ENCODE peak calls at places on chromosomes 6 and 20, in four cellular contexts. V is left lung; P is CD4-positive, CD25-positive, alpha-beta regulatory T cell; E is caudate nucleus. R is an unnamed sample.

GRCh38 chr6:143542915-143543314 is 31.4 kb upstream of the FUCA2 start:
- DNase-seq in V (no peak), P (peak), E (no peak), R (no peak)

GRCh38 chr6:9334979-9335378 is 899.6 kb upstream of the SLC35B3 start:
- DNase-seq in V (no peak), P (no peak), E (no peak), R (no peak)

GRCh38 chr20:5606347-5606746 is 143.9 kb upstream of the SHLD1 start:
- DNase-seq in V (no peak), P (no peak), E (no peak), R (no peak)

GRCh38 chr6:7338031-7338430 is 25.0 kb upstream of the SSR1 start:
- DNase-seq in V (no peak), P (no peak), E (no peak), R (no peak)

GRCh38 chr6:53979468-53980067 is 131.7 kb upstream of the MLIP start:
- DNase-seq in V (no peak), P (peak), E (no peak), R (no peak)

GRCh38 chr6:149451361-149452061 is 33.3 kb downstream of the ZC3H12D start:
- DNase-seq in V (peak), P (no peak), E (no peak), R (no peak)

GRCh38 chr6:13589801-13590200 is 15.4 kb downstream of the SIRT5 start:
- DNase-seq in V (no peak), P (no peak), E (no peak), R (no peak)

GRCh38 chr6:142871910-142872331 is 73.1 kb downstream of the HIVEP2 start:
- DNase-seq in V (no peak), P (no peak), E (no peak), R (no peak)

GRCh38 chr20:57897156-57897874 is 187.5 kb upstream of the PMEPA1 start:
- DNase-seq in V (no peak), P (no peak), E (no peak), R (peak)

GRCh38 chr20:58436868-58437645 is 48.0 kb downstream of the VAPB start:
- DNase-seq in V (no peak), P (no peak), E (no peak), R (no peak)

GRCh38 chr20:19783966-19784401 is 25.9 kb downstream of the RIN2 start:
- DNase-seq in V (peak), P (no peak), E (no peak), R (peak)

GRCh38 chr6:31572041-31572911 is at the start of gene LTA:
- DNase-seq in V (peak), P (peak), E (no peak), R (no peak)

GRCh38 chr6:37433657-37434271 is 743 bp downstream of the CMTR1 start:
- DNase-seq in V (no peak), P (peak), E (no peak), R (peak)

GRCh38 chr6:30544666-30545272 is 11.5 kb downstream of the GNL1 start:
- DNase-seq in V (no peak), P (peak), E (no peak), R (no peak)

GRCh38 chr6:128158496-128158895 is 257.6 kb upstream of the THEMIS start:
- DNase-seq in V (no peak), P (no peak), E (no peak), R (no peak)

GRCh38 chr20:12354725-12355124 is 437.0 kb downstream of the BTBD3 start:
- DNase-seq in V (no peak), P (no peak), E (no peak), R (no peak)

GRCh38 chr20:37846573-37846972 is 56.4 kb upstream of the VSTM2L start:
- DNase-seq in V (no peak), P (no peak), E (no peak), R (no peak)

GRCh38 chr6:138545621-138545980 is 46.3 kb upstream of the NHSL1 start:
- DNase-seq in V (peak), P (no peak), E (no peak), R (no peak)

GRCh38 chr6:18752278-18753057 is 365.3 kb downstream of the RNF144B start:
- DNase-seq in V (no peak), P (no peak), E (no peak), R (no peak)

GRCh38 chr6:18115356-18115755 is 7.1 kb downstream of the NHLRC1 start:
- DNase-seq in V (no peak), P (no peak), E (no peak), R (no peak)

GRCh38 chr6:163826668-163827067 is 412.1 kb downstream of the QKI start:
- DNase-seq in V (no peak), P (no peak), E (no peak), R (no peak)

GRCh38 chr6:106446287-106446885 is 85.9 kb downstream of the CRYBG1 start:
- DNase-seq in V (no peak), P (peak), E (no peak), R (no peak)

GRCh38 chr20:10006461-10006860 is 28.3 kb upstream of the ANKEF1 start:
- DNase-seq in V (no peak), P (no peak), E (no peak), R (no peak)

GRCh38 chr6:75611702-75612375 is 10.2 kb downstream of the SENP6 start:
- DNase-seq in V (no peak), P (no peak), E (no peak), R (no peak)

GRCh38 chr20:4156411-4156810 is 141.1 kb upstream of the RNF24 start:
- DNase-seq in V (no peak), P (no peak), E (no peak), R (no peak)

GRCh38 chr20:44097521-44098255 is 89.3 kb downstream of the JPH2 start:
- DNase-seq in V (peak), P (no peak), E (no peak), R (no peak)

GRCh38 chr6:109456710-109457595 is 1.4 kb upstream of the MICAL1 start:
- DNase-seq in V (no peak), P (no peak), E (no peak), R (no peak)

GRCh38 chr6:116596815-116597214 is 19.5 kb upstream of the RSPH4A start:
- DNase-seq in V (no peak), P (no peak), E (no peak), R (no peak)

GRCh38 chr6:145960918-145961604 is 3.1 kb downstream of the SHPRH start:
- DNase-seq in V (peak), P (no peak), E (no peak), R (no peak)

GRCh38 chr6:45388328-45388727 is 10.6 kb upstream of the SUPT3H start:
- DNase-seq in V (no peak), P (no peak), E (no peak), R (no peak)

GRCh38 chr20:36004045-36004444 is 35.7 kb downstream of the CNBD2 start:
- DNase-seq in V (no peak), P (no peak), E (no peak), R (no peak)

GRCh38 chr20:59818911-59819310 is 114.5 kb downstream of the SYCP2 start:
- DNase-seq in V (no peak), P (no peak), E (no peak), R (peak)

DNA sequence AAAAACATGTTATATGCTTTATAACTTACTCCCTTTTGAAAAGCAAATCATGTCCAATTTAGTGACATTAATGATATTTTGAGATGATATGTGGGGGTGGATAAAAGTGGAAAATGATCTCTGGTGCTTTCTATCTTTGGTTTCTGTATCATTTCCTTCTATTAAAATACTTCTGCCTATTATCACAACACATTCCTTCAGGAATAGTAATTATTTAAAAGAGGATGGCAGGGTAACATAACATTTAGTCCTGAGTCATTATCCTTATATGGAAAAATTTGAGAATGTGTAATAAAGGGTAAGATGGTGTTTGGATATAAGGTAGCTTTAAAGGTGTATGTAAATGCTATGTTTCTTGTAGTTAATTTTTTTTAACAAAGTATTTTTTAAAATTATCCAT is 657.7 kb downstream of the PHF3 start:
- DNase-seq in V (no peak), P (no peak), E (no peak), R (no peak)
- H3K27ac ChIP-seq in V (no peak), P (no peak), E (no peak), R (no peak)

DNA sequence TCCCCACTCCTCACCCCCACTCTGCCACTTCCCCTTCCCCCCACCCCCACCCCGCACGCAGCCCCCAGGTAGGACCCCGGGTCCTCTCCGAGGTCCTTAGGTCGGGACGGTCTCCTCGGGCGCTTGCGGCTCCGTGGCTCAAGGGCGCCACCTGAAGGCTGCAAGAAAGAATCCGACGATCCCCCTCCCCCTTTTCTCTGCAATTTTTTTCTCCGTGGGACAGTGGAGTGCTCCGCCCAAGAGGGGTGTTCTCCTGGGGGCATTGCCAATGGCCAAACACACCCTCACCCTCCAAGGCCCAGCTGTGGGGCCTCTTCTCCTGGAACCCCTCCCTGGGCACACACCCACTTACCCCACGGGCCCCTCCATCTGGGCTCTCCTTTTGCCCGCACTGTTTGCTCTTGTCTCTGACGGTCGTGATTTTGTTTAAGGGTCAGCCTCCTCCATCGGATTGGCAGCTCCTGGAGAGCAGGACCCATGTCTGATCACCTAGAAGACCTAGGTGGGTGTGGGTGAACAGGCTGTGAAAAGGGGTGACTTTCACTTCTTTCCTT is 1.1 kb upstream of the TMEM74B start:
- DNase-seq in V (no peak), P (peak), E (no peak), R (no peak)
- H3K27ac ChIP-seq in V (no peak), P (no peak), E (no peak), R (no peak)

DNA sequence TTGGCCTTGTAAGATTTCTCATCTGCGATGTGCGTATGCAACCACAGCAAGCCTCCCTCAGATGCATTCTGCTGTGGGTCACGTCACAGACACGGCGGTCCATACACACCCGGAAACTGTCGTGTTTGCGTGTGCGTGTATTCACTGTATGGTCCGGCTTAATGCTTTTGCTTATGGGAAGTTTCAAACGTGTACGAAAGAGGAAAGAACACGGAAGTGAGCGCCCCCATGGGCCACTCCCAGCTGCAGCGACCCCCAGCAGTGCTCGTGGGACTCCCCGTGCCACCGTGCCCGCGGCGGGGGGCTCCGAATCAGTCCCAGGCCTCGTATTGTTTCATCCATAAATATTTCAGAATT is 10.2 kb downstream of the DLL1 start:
- DNase-seq in V (peak), P (peak), E (no peak), R (no peak)
- H3K27ac ChIP-seq in V (peak), P (peak), E (no peak), R (no peak)

GRCh38 chr20:32752021-32752457 is 8.8 kb upstream of the COMMD7 start:
- DNase-seq in V (no peak), P (no peak), E (no peak), R (no peak)
- H3K27ac ChIP-seq in V (no peak), P (no peak), E (no peak), R (no peak)

GRCh38 chr20:64052326-64052722 is 2.9 kb upstream of the SOX18 start:
- DNase-seq in V (no peak), P (no peak), E (no peak), R (no peak)

GRCh38 chr20:64051532-64052325 is 2.3 kb upstream of the SOX18 start:
- DNase-seq in V (no peak), P (no peak), E (no peak), R (peak)

GRCh38 chr20:64049887-64050260 is 435 bp upstream of the SOX18 start:
- DNase-seq in V (no peak), P (no peak), E (no peak), R (no peak)

GRCh38 chr20:64050261-64051032 is 1.0 kb upstream of the SOX18 start:
- DNase-seq in V (no peak), P (no peak), E (no peak), R (no peak)

GRCh38 chr20:64051033-64051452 is 1.6 kb upstream of the SOX18 start:
- DNase-seq in V (no peak), P (no peak), E (no peak), R (no peak)
- H3K27ac ChIP-seq in V (peak), P (no peak), E (no peak), R (peak)

GRCh38 chr6:36064770-36065396 is 37.3 kb downstream of the MAPK14 start:
- DNase-seq in V (no peak), P (no peak), E (no peak), R (no peak)
- H3K27ac ChIP-seq in V (no peak), P (no peak), E (no peak), R (no peak)

GRCh38 chr20:47659904-47660601 is 125.2 kb downstream of the SULF2 start:
- DNase-seq in V (no peak), P (no peak), E (no peak), R (peak)
- H3K27ac ChIP-seq in V (no peak), P (no peak), E (no peak), R (no peak)

GRCh38 chr20:14919473-14920157 is 582.2 kb upstream of the FLRT3 start:
- DNase-seq in V (no peak), P (no peak), E (no peak), R (no peak)
- H3K27ac ChIP-seq in V (peak), P (no peak), E (no peak), R (no peak)